ENCODE peak calls at places on chromosomes 7 and 10, in five cellular contexts. C is stomach; R is CD8-positive, alpha-beta memory T cell; K is HCT116; X is tibial nerve. E is an unnamed sample. For H3K27me3 and H3K9me3, the result is how much of the 10 kb centered on the place peaks cover.

GRCh38 chr7:105649727-105650381 is 68.6 kb upstream of the EFCAB10 start:
- DNase-seq in C (no peak), R (no peak), K (no peak), X (no peak), E (no peak)

GRCh38 chr10:30818010-30818660 is 188.6 kb upstream of the LYZL2 start:
- DNase-seq in C (peak), R (no peak), K (no peak), X (no peak), E (no peak)

GRCh38 chr7:30924624-30925023 is 13.0 kb downstream of the AQP1 start:
- DNase-seq in C (peak), R (no peak), K (no peak), X (no peak), E (no peak)

GRCh38 chr7:139732471-139733167 is 45.2 kb downstream of the HIPK2 start:
- DNase-seq in C (no peak), R (no peak), K (no peak), X (no peak), E (no peak)

GRCh38 chr7:44486693-44487092 is 3.8 kb downstream of the NUDCD3 start:
- DNase-seq in C (peak), R (no peak), K (no peak), X (no peak), E (no peak)

GRCh38 chr10:14009315-14010082 is 321.2 kb downstream of the FRMD4A start:
- DNase-seq in C (no peak), R (peak), K (no peak), X (no peak), E (no peak)

GRCh38 chr7:38699481-38699880 is 68.3 kb upstream of the AMPH start:
- DNase-seq in C (no peak), R (no peak), K (no peak), X (no peak), E (no peak)

GRCh38 chr7:45574521-45575500 is 643 bp downstream of the ADCY1 start:
- DNase-seq in C (peak), R (no peak), K (no peak), X (no peak), E (no peak)

GRCh38 chr10:3935933-3936359 is 150.9 kb upstream of the KLF6 start:
- DNase-seq in C (peak), R (no peak), K (no peak), X (no peak), E (no peak)

GRCh38 chr7:2802082-2802481 is 42.0 kb downstream of the GNA12 start:
- DNase-seq in C (no peak), R (no peak), K (no peak), X (no peak), E (no peak)

GRCh38 chr10:124550305-124551034 is 88.8 kb downstream of the LHPP start:
- DNase-seq in C (no peak), R (no peak), K (no peak), X (no peak), E (no peak)

GRCh38 chr7:22617166-22617565 is 109.8 kb upstream of the IL6 start:
- DNase-seq in C (no peak), R (no peak), K (no peak), X (no peak), E (no peak)

GRCh38 chr7:132239422-132239994 is 336.8 kb downstream of the PLXNA4 start:
- DNase-seq in C (no peak), R (no peak), K (no peak), X (no peak), E (no peak)

GRCh38 chr7:137873524-137873923 is 26.8 kb upstream of the DGKI start:
- DNase-seq in C (no peak), R (no peak), K (no peak), X (no peak), E (no peak)
- H3K27ac ChIP-seq in C (no peak), R (no peak), K (no peak), X (no peak), E (no peak)

DNA sequence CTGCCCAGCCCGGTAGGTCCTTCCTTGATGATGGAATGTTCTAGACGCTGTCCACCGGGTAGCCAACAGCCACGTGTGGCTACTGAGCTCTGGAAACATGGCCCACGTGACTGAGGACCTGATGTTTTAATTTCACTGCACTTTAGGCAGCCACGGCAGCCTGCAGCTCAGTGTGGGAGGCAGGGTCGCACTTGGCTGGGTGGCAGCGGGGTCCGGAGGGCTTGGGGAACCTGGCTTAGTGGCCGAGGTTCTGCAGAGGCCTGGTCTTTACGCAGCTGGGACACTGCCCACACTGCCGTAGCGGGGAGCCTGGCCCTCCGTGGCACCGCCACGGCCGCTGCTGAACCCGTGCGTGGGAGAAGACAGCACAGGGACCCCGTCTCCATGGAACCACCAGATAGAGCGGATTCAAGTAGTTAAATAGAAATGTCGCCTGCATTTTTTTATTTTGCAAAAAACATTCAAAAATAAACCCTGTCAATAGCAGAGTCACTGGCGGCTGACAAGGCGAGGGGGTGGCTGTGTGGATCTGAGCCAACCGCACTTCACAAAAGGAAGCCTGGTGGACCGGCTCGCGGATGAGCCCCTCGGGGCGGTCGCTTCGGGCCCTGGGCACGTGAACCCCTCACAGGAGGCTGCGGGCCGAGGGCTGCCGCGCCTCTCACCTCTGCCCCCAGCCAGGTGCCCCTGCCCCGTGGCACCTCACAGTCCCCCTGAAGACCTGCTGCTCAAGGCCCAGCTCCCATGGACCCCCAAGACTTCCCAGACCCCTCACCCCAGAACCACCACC is 25.6 kb upstream of the UTF1 start:
- DNase-seq in C (no peak), R (no peak), K (no peak), X (no peak), E (no peak)
- H3K27me3 ChIP-seq in C (under half), R (under half), K (under half), X (under half), E (under half)

DNA sequence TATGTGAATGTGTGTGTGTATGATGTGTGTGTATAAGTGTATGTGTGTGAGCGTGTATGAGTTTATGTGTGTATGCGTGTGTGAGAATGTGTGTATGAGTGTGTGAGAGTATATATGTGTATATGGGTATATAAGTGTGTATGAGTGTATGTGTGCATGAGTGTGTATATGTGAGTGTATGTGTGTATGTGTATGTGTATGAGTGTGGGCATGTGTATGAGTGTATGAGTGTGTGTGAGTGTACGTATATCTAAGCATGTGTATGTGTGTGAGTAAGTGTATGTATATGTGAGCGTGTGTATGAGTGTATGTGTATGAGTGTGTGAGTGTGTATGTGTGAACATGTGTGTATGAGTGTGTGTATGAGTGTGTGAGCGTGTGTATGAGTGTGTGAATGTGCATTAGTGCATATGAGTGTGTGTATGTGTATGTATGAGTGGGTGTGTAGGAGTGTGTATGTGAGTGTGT is 12.9 kb downstream of the SLC13A4 start:
- DNase-seq in C (no peak), R (no peak), K (no peak), X (no peak), E (no peak)
- H3K9me3 ChIP-seq in C (under half), R (under half), K (under half), X (under half), E (under half)

DNA sequence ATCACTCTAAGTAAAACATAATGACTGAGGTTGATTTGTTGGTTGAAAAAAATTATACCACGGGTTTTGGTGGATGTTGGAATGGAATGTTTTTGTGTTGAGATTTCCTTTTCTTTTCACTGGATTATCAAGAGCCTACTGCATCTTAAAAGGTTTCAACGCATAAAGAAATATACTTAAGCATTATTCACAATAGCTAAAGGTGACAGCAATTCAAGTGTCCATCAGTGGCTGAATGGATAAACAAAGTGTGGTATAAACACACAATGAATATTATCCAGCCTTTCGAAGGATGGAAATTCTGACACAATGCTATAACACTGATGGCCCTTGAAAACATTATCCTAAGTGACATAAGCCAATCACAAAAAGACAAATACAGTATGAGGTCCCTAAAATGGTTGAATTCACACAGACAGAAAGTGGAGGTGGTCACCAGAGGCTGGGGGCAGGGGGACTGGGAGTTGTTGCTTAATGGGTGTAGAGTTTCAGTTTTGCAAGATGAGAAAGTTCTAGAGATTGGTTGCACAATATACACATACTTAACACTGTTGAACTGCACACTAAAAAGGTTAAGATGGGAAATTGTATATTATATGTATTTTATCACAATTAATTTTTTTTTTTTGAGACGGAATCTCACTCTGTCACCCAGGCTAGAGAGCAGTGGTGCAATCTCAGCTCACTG is 122.3 kb downstream of the NRP1 start:
- DNase-seq in C (no peak), R (no peak), K (no peak), X (no peak), E (no peak)
- H3K27ac ChIP-seq in C (no peak), R (no peak), K (no peak), X (no peak), E (no peak)

DNA sequence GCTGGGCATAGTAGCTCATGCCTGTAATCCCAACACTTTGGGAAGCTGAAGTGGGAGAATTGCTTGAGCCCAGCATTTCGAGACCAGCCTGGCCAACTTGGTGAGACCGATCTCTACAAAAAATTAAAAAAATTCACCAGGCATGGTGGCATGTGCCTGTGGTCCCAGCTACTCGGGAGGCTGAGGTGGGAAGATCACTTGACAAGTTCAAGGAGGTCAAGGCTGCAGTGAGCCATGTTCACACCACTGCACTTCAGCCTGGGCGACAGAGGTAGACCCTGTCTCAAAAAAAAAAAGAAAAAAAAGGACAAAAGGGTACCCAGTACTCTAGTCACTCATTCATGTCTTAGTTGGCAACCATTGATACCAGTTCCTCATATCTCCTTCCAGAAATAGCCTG is 5.3 kb downstream of the ABCC2 start:
- DNase-seq in C (no peak), R (no peak), K (no peak), X (no peak), E (no peak)
- H3K27me3 ChIP-seq in C (under half), R (under half), K (under half), X (under half), E (under half)

GRCh38 chr7:157755741-157756140 is 418.9 kb downstream of the DNAJB6 start:
- DNase-seq in C (no peak), R (no peak), K (no peak), X (no peak), E (no peak)
- H3K9me3 ChIP-seq in C (under half), R (under half), K (under half), X (under half), E (under half)

GRCh38 chr10:48525956-48526355 is 78.9 kb downstream of the ARHGAP22 start:
- DNase-seq in C (peak), R (no peak), K (no peak), X (no peak), E (no peak)
- H3K27ac ChIP-seq in C (no peak), R (no peak), K (no peak), X (no peak), E (no peak)

DNA sequence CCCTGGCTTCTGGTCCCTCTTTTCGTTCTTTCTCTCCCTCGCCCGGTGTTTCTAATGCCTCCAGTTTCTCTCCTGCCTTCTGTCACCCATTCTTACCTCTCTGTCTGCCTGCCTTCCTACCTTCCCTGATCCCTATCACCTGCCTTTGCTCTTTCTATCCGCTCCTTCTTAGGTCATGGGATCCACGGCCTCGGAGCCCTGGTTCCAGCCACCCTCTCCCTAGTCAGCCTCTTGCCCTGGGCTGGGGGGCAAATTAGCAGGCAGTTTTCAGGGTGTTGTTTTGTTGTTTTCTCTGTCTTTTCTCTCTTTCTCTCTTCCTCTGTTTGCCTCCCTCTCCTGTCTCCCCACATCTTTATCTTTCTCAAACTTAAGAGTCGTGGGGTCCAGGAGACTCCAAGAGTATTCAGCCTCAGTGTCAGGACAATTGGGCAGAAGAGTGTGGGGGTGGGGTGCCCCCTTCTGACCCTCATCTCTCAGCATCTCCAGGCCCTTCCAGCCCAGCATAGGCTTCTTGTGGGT is 1.1 kb downstream of the PAX2 start:
- DNase-seq in C (no peak), R (no peak), K (no peak), X (no peak), E (no peak)
- H3K27me3 ChIP-seq in C (half or more), R (half or more), K (under half), X (half or more), E (half or more)

DNA sequence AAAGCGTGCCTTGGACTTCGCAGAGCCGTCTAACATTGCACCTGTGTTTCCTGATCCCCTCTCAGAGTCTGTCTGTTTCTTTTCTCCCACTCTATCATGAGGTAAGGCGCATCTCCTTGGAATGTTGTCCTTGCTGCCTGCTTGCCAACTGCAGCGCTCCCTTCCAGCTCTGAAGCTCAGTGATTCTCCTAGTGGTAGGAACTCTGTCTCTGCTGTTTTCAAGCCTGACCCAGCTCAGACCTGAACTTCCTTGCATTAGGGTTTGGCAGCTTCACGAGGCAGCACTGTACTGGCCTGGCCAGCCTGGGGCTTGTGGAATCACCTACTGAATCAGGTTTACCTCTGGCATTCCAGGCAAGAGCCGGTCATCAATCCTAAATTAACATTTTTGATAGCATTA is 123.9 kb downstream of the CREB5 start:
- DNase-seq in C (no peak), R (no peak), K (peak), X (no peak), E (peak)
- H3K9me3 ChIP-seq in C (under half), R (under half), K (under half), X (under half), E (under half)